ENCODE peak calls at places on chromosomes 5 and 9, in ten cellular contexts. L is effector CD4-positive, alpha-beta T cell; J is retinal pigment epithelial cell; G is cardiac fibroblast; O is fibroblast of gingiva; F is GDM1; D is stimulated activated CD4-positive, alpha-beta T cell treated with anti-CD3 and anti-CD28 coated beads, Interleukin-1b, Interleukin-23, amount 100 ng/mL, for 1 hour; U is esophagus squamous epithelium; I is NCI-H1048; K is NCI-H2029. A is an unnamed sample.

GRCh38 chr5:125486634-125487033 is 740.2 kb upstream of the ZNF608 start:
- DNase-seq in L (no peak), I (no peak), K (no peak), G (peak), F (no peak), O (peak), D (no peak), U (no peak), J (no peak), A (peak)

GRCh38 chr9:108272350-108272899 is 583.4 kb downstream of the ACTL7B start:
- DNase-seq in J (no peak), I (peak), L (no peak), K (peak), G (peak), F (peak), O (peak), D (no peak), U (no peak), A (peak)

GRCh38 chr9:4197548-4197947 is 102.3 kb downstream of the GLIS3 start:
- DNase-seq in F (no peak), I (no peak), G (no peak), K (no peak), U (no peak), O (no peak), L (no peak), J (no peak), D (no peak), A (no peak)

GRCh38 chr9:15243086-15243485 is 63.9 kb downstream of the TTC39B start:
- DNase-seq in G (peak), O (peak), K (no peak), L (no peak), F (no peak), D (no peak), J (no peak), U (no peak), I (no peak), A (peak)

GRCh38 chr9:31700252-31701045 is 684.0 kb upstream of the ACO1 start:
- DNase-seq in D (no peak), G (no peak), L (no peak), J (no peak), U (no peak), O (no peak), F (no peak), I (no peak), K (peak), A (peak)

GRCh38 chr5:67234671-67235176 is 38.1 kb upstream of the CD180 start:
- DNase-seq in G (peak), U (no peak), K (peak), D (no peak), I (no peak), L (no peak), J (no peak), F (peak), O (peak), A (peak)

GRCh38 chr5:111743993-111744392 is 13.0 kb downstream of the NREP start:
- DNase-seq in L (no peak), G (peak), O (peak), J (no peak), I (no peak), K (no peak), D (no peak), F (no peak), U (no peak), A (no peak)

GRCh38 chr9:136740971-136741884 is 1.5 kb downstream of the LCN10 start:
- DNase-seq in J (no peak), G (no peak), D (no peak), U (no peak), I (no peak), F (no peak), K (no peak), O (no peak), L (no peak), A (no peak)

GRCh38 chr9:95724253-95724991 is 151.1 kb upstream of the ERCC6L2 start:
- DNase-seq in I (no peak), L (peak), O (no peak), G (no peak), U (no peak), F (no peak), J (no peak), K (no peak), D (peak), A (no peak)

GRCh38 chr5:150510460-150511263 is 2.7 kb downstream of the NDST1 start:
- DNase-seq in J (no peak), L (no peak), F (no peak), D (no peak), G (no peak), I (no peak), K (no peak), U (no peak), O (no peak), A (peak)

GRCh38 chr5:55438931-55439477 is 95.8 kb downstream of the PLPP1 start:
- DNase-seq in G (peak), U (no peak), K (no peak), O (peak), I (no peak), D (no peak), L (no peak), J (peak), F (no peak), A (peak)

A was measured in renal cortical epithelial cell.